ENCODE peak calls at places on chromosome 14, in six cellular contexts. V is prostate gland, S is body of pancreas, T is neural progenitor cell, Y is ascending aorta, F is H9. J is an unnamed sample.
A peak's percentile ranks its signal among the peaks of the same experiment; 100 is the strongest.

GRCh38 chr14:95183532-95184412 is 26.4 kb upstream of the DICER1 start:
- DNase-seq in V (no peak), S (no peak), T (no peak), Y (no peak), F (no peak), J (no peak)

GRCh38 chr14:67536087-67536486 is 3.0 kb downstream of the PLEKHH1 start:
- DNase-seq in V (no peak), S (no peak), T (no peak), Y (no peak), F (no peak), J (no peak)

GRCh38 chr14:24123465-24124417 is 6.7 kb upstream of the FITM1 start:
- DNase-seq in V (no peak), S (no peak), T (no peak), Y (no peak), F (no peak), J (no peak)

GRCh38 chr14:59204305-59204704 is 15.8 kb downstream of the DAAM1 start:
- DNase-seq in V (no peak), S (no peak), T (no peak), Y (no peak), F (no peak), J (no peak)

GRCh38 chr14:56731187-56731586 is 79.1 kb downstream of the OTX2 start:
- DNase-seq in V (no peak), S (no peak), T (no peak), Y (no peak), F (no peak), J (no peak)

GRCh38 chr14:50943261-50943942 is 881 bp downstream of the PYGL start:
- DNase-seq in V (peak; percentile 11), S (peak; percentile 23), T (peak; percentile 87), Y (no peak), F (peak; percentile 70), J (no peak)

GRCh38 chr14:54453252-54453651 is 12.1 kb upstream of the CNIH1 start:
- DNase-seq in V (no peak), S (no peak), T (no peak), Y (no peak), F (no peak), J (no peak)

GRCh38 chr14:69501362-69501964 is 16.9 kb downstream of the PLEKHD1 start:
- DNase-seq in V (peak; percentile 36), S (no peak), T (no peak), Y (no peak), F (no peak), J (no peak)

GRCh38 chr14:72916174-72916573 is 10.1 kb upstream of the DCAF4 start:
- DNase-seq in V (no peak), S (no peak), T (no peak), Y (no peak), F (no peak), J (no peak)

GRCh38 chr14:70635971-70636595 is 5.6 kb upstream of the TTC9 start:
- DNase-seq in V (no peak), S (no peak), T (no peak), Y (no peak), F (no peak), J (no peak)

GRCh38 chr14:63662776-63663175 is 21.1 kb upstream of the WDR89 start:
- DNase-seq in V (no peak), S (no peak), T (no peak), Y (no peak), F (no peak), J (no peak)

GRCh38 chr14:54579606-54580005 is 12.7 kb downstream of the SAMD4A start:
- DNase-seq in V (no peak), S (no peak), T (no peak), Y (no peak), F (no peak), J (no peak)

GRCh38 chr14:61491224-61491623 is 169.8 kb downstream of the PRKCH start:
- DNase-seq in V (peak; percentile 77), S (no peak), T (no peak), Y (no peak), F (no peak), J (no peak)

GRCh38 chr14:61493996-61494395 is 172.6 kb downstream of the PRKCH start:
- DNase-seq in V (no peak), S (no peak), T (no peak), Y (no peak), F (no peak), J (no peak)

GRCh38 chr14:61493239-61493638 is 171.9 kb downstream of the PRKCH start:
- DNase-seq in V (no peak), S (no peak), T (no peak), Y (no peak), F (no peak), J (no peak)

GRCh38 chr14:61491876-61492440 is 170.6 kb downstream of the PRKCH start:
- DNase-seq in V (peak; percentile 62), S (no peak), T (no peak), Y (no peak), F (no peak), J (no peak)

GRCh38 chr14:61492474-61492873 is 171.1 kb downstream of the PRKCH start:
- DNase-seq in V (no peak), S (no peak), T (no peak), Y (no peak), F (no peak), J (no peak)
- TF ChIP-seq CTCF in V (no peak), S (no peak), T (no peak), Y (no peak), F (no peak), J (no peak)

DNA sequence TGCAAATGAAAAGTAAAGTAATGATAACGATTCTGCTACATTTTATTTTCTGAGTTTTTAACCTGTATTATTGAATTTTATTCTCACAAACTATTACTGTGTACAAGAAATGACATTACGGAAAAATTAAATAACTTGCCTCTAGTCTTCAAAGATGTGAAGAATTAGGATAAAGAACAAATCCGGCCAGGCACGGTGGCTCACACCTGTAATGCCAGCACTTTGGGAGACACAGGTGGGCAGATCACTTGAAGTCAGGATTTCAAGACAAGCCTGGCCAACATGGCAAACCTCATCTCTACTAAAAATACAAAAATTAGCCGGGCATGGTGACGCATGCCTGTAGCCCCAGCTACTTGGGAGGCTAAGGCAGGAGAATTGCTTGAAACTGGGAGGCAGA is 1584.4 kb upstream of the SEL1L start:
- DNase-seq in V (no peak), S (no peak), T (no peak), Y (no peak), F (no peak), J (no peak)
- H3K27me3 ChIP-seq in V (no peaks in the 10 kb centered on the region), S (no peaks in the 10 kb centered on the region), T (no peaks in the 10 kb centered on the region), Y (no peaks in the 10 kb centered on the region), F (no peaks in the 10 kb centered on the region), J (no peaks in the 10 kb centered on the region)

GRCh38 chr14:91139776-91140175 is 25.9 kb downstream of the DGLUCY start:
- DNase-seq in V (no peak), S (no peak), T (no peak), Y (no peak), F (no peak), J (no peak)

GRCh38 chr14:91138511-91139359 is 24.9 kb downstream of the DGLUCY start:
- DNase-seq in V (no peak), S (peak; percentile 51), T (peak; percentile 31), Y (no peak), F (peak; percentile 41), J (peak; percentile 44)

GRCh38 chr14:91143862-91144261 is 30.0 kb downstream of the DGLUCY start:
- DNase-seq in V (no peak), S (peak; percentile 69), T (no peak), Y (peak; percentile 27), F (no peak), J (no peak)

GRCh38 chr14:91142214-91142668 is 28.4 kb downstream of the DGLUCY start:
- DNase-seq in V (no peak), S (no peak), T (no peak), Y (no peak), F (no peak), J (no peak)

DNA sequence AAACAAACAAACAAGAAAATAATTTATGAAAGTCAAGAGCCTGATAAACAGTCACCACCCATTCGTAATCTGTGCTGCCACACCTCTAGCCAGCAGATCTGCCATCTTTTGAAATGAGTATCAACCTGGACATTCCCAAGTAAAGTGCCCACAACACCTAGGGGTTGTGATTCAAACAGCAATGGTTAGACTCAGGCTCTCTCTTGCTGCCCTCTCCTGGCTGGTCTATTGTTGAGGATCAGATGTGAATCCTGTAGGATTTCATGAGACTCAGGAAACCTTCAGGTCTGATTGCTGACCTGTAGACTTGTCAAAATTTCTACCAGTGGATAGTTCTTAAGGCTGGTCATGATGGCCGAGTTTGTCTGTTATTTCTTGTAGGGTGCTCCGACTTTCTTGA is 26.8 kb downstream of the DGLUCY start:
- DNase-seq in V (no peak), S (no peak), T (peak; percentile 69), Y (no peak), F (peak; percentile 70), J (peak; percentile 30)
- TF ChIP-seq CTCF in V (no peak), S (peak; percentile 7), T (peak; percentile 69), Y (no peak), F (peak; percentile 78), J (peak; percentile 62)

GRCh38 chr14:105198588-105198987 is 17.5 kb upstream of the NUDT14 start:
- DNase-seq in V (no peak), S (no peak), T (no peak), Y (no peak), F (no peak), J (no peak)

GRCh38 chr14:105195533-105196227 is 14.6 kb upstream of the NUDT14 start:
- DNase-seq in V (no peak), S (no peak), T (peak; percentile 56), Y (no peak), F (no peak), J (no peak)

GRCh38 chr14:105195051-105195450 is 13.9 kb upstream of the NUDT14 start:
- DNase-seq in V (no peak), S (no peak), T (no peak), Y (no peak), F (no peak), J (no peak)

GRCh38 chr14:105197274-105197673 is 16.2 kb upstream of the NUDT14 start:
- DNase-seq in V (no peak), S (no peak), T (peak; percentile 73), Y (no peak), F (no peak), J (no peak)

DNA sequence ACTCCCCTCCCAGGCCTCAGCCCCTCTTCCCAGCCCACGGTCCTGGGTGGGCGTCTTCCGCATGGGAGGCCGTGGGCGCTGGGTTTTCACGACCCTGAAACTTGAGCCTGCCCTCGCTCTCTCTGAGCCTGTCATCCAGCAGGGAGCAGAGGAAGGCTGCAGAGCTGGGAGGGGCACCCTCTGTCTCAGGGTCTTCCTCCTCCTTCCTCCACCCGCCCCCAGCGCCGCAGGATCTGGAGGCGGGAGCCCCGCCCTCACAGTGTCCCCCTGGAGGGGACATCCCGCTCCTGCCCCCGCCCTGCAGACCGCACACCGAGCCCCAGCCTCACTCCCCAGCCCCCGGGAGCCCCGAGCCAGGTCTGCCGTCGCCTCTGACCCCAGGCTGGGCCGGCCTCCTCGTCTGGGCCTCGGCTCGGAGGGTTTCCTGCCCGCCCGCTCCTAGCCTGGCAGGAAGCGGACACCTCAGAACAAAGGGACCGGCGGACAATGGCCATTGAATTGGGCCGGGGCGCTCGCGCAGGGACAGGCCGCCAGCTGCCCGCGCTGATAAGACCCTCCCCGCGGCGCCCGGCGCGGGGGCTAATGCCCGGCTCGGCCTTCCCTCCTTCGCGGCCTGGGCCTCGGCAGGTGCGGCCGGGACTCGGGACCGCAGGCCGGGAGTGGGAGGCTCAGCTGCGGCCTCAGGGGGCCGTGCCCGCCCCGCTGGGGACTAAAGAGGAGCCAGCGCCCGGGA is 15.3 kb upstream of the NUDT14 start:
- DNase-seq in V (no peak), S (no peak), T (peak; percentile 96), Y (no peak), F (peak; percentile 78), J (no peak)
- H3K27me3 ChIP-seq in V (peaks cover 7% of the 10 kb centered on the region), S (no peaks in the 10 kb centered on the region), T (peaks cover 38% of the 10 kb centered on the region), Y (peaks cover 8% of the 10 kb centered on the region), F (no peaks in the 10 kb centered on the region), J (no peaks in the 10 kb centered on the region)

J was measured in BE2C.